ENCODE peak calls at places on chromosomes 2 and 18, in six cellular contexts. L, E, P, Z, G and O are unnamed samples.

GRCh38 chr2:15738965-15739364 is 147.3 kb downstream of the DDX1 start:
- DNase-seq in E (no peak), Z (no peak), G (no peak), P (no peak), L (no peak), O (no peak)

GRCh38 chr2:138609446-138609845 is 107.9 kb downstream of the SPOPL start:
- DNase-seq in G (no peak), P (no peak), L (no peak), E (no peak), Z (no peak), O (no peak)

GRCh38 chr2:229821353-229821752 is 100.5 kb downstream of the TRIP12 start:
- DNase-seq in G (no peak), E (no peak), P (no peak), L (no peak), Z (no peak), O (no peak)

GRCh38 chr2:138818479-138818878 is 38.3 kb upstream of the NXPH2 start:
- DNase-seq in E (no peak), P (no peak), L (no peak), Z (no peak), G (no peak), O (no peak)

GRCh38 chr18:48031641-48032040 is 101.2 kb upstream of the SMAD2 start:
- DNase-seq in G (no peak), L (no peak), Z (no peak), P (no peak), E (no peak), O (peak)

GRCh38 chr2:109604597-109604996 is 9.2 kb downstream of the SEPTIN10 start:
- DNase-seq in P (no peak), G (no peak), Z (no peak), E (no peak), L (no peak), O (peak)

GRCh38 chr2:173793649-173794565 is 171.3 kb downstream of the SP3 start:
- DNase-seq in E (peak), L (no peak), P (no peak), Z (no peak), G (no peak), O (no peak)

GRCh38 chr2:33197198-33197938 is 250.6 kb downstream of the LTBP1 start:
- DNase-seq in L (no peak), G (no peak), E (no peak), Z (no peak), P (no peak), O (no peak)

GRCh38 chr2:241356871-241357260 is 781 bp downstream of the FARP2 start:
- DNase-seq in P (no peak), G (no peak), E (no peak), L (no peak), Z (no peak), O (no peak)

GRCh38 chr18:30465131-30465530 is 577.4 kb downstream of the DSC3 start:
- DNase-seq in E (no peak), G (no peak), P (no peak), Z (no peak), L (no peak), O (no peak)

GRCh38 chr2:207162319-207162718 is 3.4 kb downstream of the KLF7 start:
- DNase-seq in E (no peak), G (no peak), Z (no peak), L (no peak), P (no peak), O (no peak)

GRCh38 chr2:6384341-6384740 is 481.4 kb downstream of the CMPK2 start:
- DNase-seq in G (no peak), E (no peak), L (no peak), P (no peak), Z (no peak), O (no peak)

GRCh38 chr2:126482582-126483464 is 173.1 kb upstream of the GYPC start:
- DNase-seq in Z (no peak), G (no peak), P (peak), L (no peak), E (no peak), O (no peak)

GRCh38 chr2:235675678-235676535 is 182.1 kb downstream of the AGAP1 start:
- DNase-seq in Z (no peak), L (no peak), E (no peak), P (no peak), G (no peak), O (no peak)

GRCh38 chr18:63603772-63604171 is 16.6 kb downstream of the SERPINB13 start:
- DNase-seq in G (no peak), P (no peak), E (no peak), Z (no peak), L (no peak), O (no peak)

GRCh38 chr2:46979611-46980010 is 64.0 kb upstream of the MCFD2 start:
- DNase-seq in G (peak), L (no peak), Z (no peak), P (peak), E (no peak), O (peak)

GRCh38 chr18:57188851-57189565 is 42.1 kb downstream of the BOD1L2 start:
- DNase-seq in G (no peak), L (no peak), E (no peak), Z (no peak), P (no peak), O (no peak)

GRCh38 chr2:160109939-160110673 is 47.7 kb upstream of the PLA2R1 start:
- DNase-seq in P (peak), L (no peak), Z (no peak), E (peak), G (no peak), O (peak)

GRCh38 chr2:27932396-27932795 is 41.9 kb downstream of the BABAM2 start:
- DNase-seq in P (no peak), G (no peak), L (no peak), E (no peak), Z (no peak), O (no peak)

GRCh38 chr2:231398585-231398984 is 3.1 kb downstream of the B3GNT7 start:
- DNase-seq in L (no peak), P (no peak), Z (no peak), E (no peak), G (no peak), O (no peak)